ENCODE peak calls at places on chromosome 12, in eight cellular contexts. One of them, this sample, is unnamed.

GRCh38 chr12:99265648-99266047 is 381.9 kb upstream of the GARIN6 start:
- DNase-seq in nephron progenitor cell: no peak
- DNase-seq in neural crest cell: no peak
- DNase-seq in RWPE1: no peak
- DNase-seq in left ventricle myocardium inferior: no peak
- DNase-seq in A549: no peak
- DNase-seq in activated CD8-positive, alpha-beta T cell treated with anti-CD3 and anti-CD28 coated beads for 36 hours: no peak
- DNase-seq in CD4-positive, alpha-beta T cell: no peak
- DNase-seq in this sample: no peak

GRCh38 chr12:129200576-129200975 is 347.3 kb downstream of the GLT1D1 start:
- DNase-seq in RWPE1: no peak
- DNase-seq in neural crest cell: no peak
- DNase-seq in left ventricle myocardium inferior: no peak
- DNase-seq in A549: no peak
- DNase-seq in CD4-positive, alpha-beta T cell: no peak
- DNase-seq in activated CD8-positive, alpha-beta T cell treated with anti-CD3 and anti-CD28 coated beads for 36 hours: no peak
- DNase-seq in nephron progenitor cell: no peak
- DNase-seq in this sample: no peak

GRCh38 chr12:29148958-29149690 is at the start of gene FAR2:
- DNase-seq in activated CD8-positive, alpha-beta T cell treated with anti-CD3 and anti-CD28 coated beads for 36 hours: peak; percentile 58
- DNase-seq in RWPE1: no peak
- DNase-seq in nephron progenitor cell: peak; percentile 58
- DNase-seq in left ventricle myocardium inferior: peak; percentile 51
- DNase-seq in A549: peak; percentile 16
- DNase-seq in neural crest cell: peak; percentile 35
- DNase-seq in CD4-positive, alpha-beta T cell: no peak
- DNase-seq in this sample: peak; percentile 25

GRCh38 chr12:18383203-18383602 is 121.9 kb downstream of the PIK3C2G start:
- DNase-seq in nephron progenitor cell: no peak
- DNase-seq in activated CD8-positive, alpha-beta T cell treated with anti-CD3 and anti-CD28 coated beads for 36 hours: no peak
- DNase-seq in neural crest cell: no peak
- DNase-seq in CD4-positive, alpha-beta T cell: no peak
- DNase-seq in left ventricle myocardium inferior: no peak
- DNase-seq in RWPE1: peak; percentile 51
- DNase-seq in A549: peak; percentile 32
- DNase-seq in this sample: no peak

GRCh38 chr12:110641512-110641911 is 27.6 kb downstream of the TCTN1 start:
- DNase-seq in nephron progenitor cell: peak; percentile 38
- DNase-seq in RWPE1: no peak
- DNase-seq in neural crest cell: no peak
- DNase-seq in A549: no peak
- DNase-seq in CD4-positive, alpha-beta T cell: no peak
- DNase-seq in activated CD8-positive, alpha-beta T cell treated with anti-CD3 and anti-CD28 coated beads for 36 hours: no peak
- DNase-seq in left ventricle myocardium inferior: peak; percentile 34
- DNase-seq in this sample: no peak

GRCh38 chr12:14723763-14724162 is 27.4 kb upstream of the GUCY2C start:
- DNase-seq in A549: peak; percentile 12
- DNase-seq in neural crest cell: peak; percentile 14
- DNase-seq in activated CD8-positive, alpha-beta T cell treated with anti-CD3 and anti-CD28 coated beads for 36 hours: peak; percentile 70
- DNase-seq in left ventricle myocardium inferior: peak; percentile 37
- DNase-seq in CD4-positive, alpha-beta T cell: peak; percentile 45
- DNase-seq in nephron progenitor cell: no peak
- DNase-seq in RWPE1: no peak
- DNase-seq in this sample: peak; percentile 34

GRCh38 chr12:113465808-113466769 is 5.6 kb downstream of the LHX5 start:
- DNase-seq in A549: no peak
- DNase-seq in nephron progenitor cell: no peak
- DNase-seq in CD4-positive, alpha-beta T cell: no peak
- DNase-seq in RWPE1: no peak
- DNase-seq in activated CD8-positive, alpha-beta T cell treated with anti-CD3 and anti-CD28 coated beads for 36 hours: no peak
- DNase-seq in neural crest cell: no peak
- DNase-seq in left ventricle myocardium inferior: no peak
- DNase-seq in this sample: no peak

GRCh38 chr12:43113616-43114015 is 438.4 kb downstream of the ADAMTS20 start:
- DNase-seq in neural crest cell: no peak
- DNase-seq in RWPE1: no peak
- DNase-seq in activated CD8-positive, alpha-beta T cell treated with anti-CD3 and anti-CD28 coated beads for 36 hours: no peak
- DNase-seq in left ventricle myocardium inferior: no peak
- DNase-seq in nephron progenitor cell: no peak
- DNase-seq in CD4-positive, alpha-beta T cell: no peak
- DNase-seq in A549: no peak
- DNase-seq in this sample: no peak

GRCh38 chr12:86158956-86159355 is 97.2 kb downstream of the MGAT4C start:
- DNase-seq in RWPE1: no peak
- DNase-seq in nephron progenitor cell: no peak
- DNase-seq in A549: no peak
- DNase-seq in left ventricle myocardium inferior: no peak
- DNase-seq in activated CD8-positive, alpha-beta T cell treated with anti-CD3 and anti-CD28 coated beads for 36 hours: no peak
- DNase-seq in neural crest cell: no peak
- DNase-seq in CD4-positive, alpha-beta T cell: no peak
- DNase-seq in this sample: no peak

GRCh38 chr12:60684988-60685655 is 1089.3 kb downstream of the SLC16A7 start:
- DNase-seq in left ventricle myocardium inferior: no peak
- DNase-seq in A549: no peak
- DNase-seq in nephron progenitor cell: no peak
- DNase-seq in activated CD8-positive, alpha-beta T cell treated with anti-CD3 and anti-CD28 coated beads for 36 hours: no peak
- DNase-seq in neural crest cell: no peak
- DNase-seq in RWPE1: peak; percentile 5
- DNase-seq in CD4-positive, alpha-beta T cell: no peak
- DNase-seq in this sample: no peak

GRCh38 chr12:69239922-69240624 is 704 bp downstream of the CPSF6 start:
- DNase-seq in left ventricle myocardium inferior: peak; percentile 43
- DNase-seq in activated CD8-positive, alpha-beta T cell treated with anti-CD3 and anti-CD28 coated beads for 36 hours: peak; percentile 55
- DNase-seq in A549: peak; percentile 8
- DNase-seq in nephron progenitor cell: peak; percentile 67
- DNase-seq in RWPE1: peak; percentile 22
- DNase-seq in neural crest cell: peak; percentile 52
- DNase-seq in CD4-positive, alpha-beta T cell: peak; percentile 24
- DNase-seq in this sample: peak; percentile 48

GRCh38 chr12:7241404-7242005 is 52.0 kb downstream of the PEX5 start:
- DNase-seq in left ventricle myocardium inferior: no peak
- DNase-seq in activated CD8-positive, alpha-beta T cell treated with anti-CD3 and anti-CD28 coated beads for 36 hours: no peak
- DNase-seq in nephron progenitor cell: no peak
- DNase-seq in CD4-positive, alpha-beta T cell: no peak
- DNase-seq in RWPE1: peak; percentile 21
- DNase-seq in A549: no peak
- DNase-seq in neural crest cell: no peak
- DNase-seq in this sample: no peak

GRCh38 chr12:19397534-19397933 is 41.8 kb upstream of the AEBP2 start:
- DNase-seq in A549: no peak
- DNase-seq in RWPE1: peak; percentile 78
- DNase-seq in left ventricle myocardium inferior: no peak
- DNase-seq in activated CD8-positive, alpha-beta T cell treated with anti-CD3 and anti-CD28 coated beads for 36 hours: no peak
- DNase-seq in neural crest cell: no peak
- DNase-seq in nephron progenitor cell: no peak
- DNase-seq in CD4-positive, alpha-beta T cell: no peak
- DNase-seq in this sample: no peak

GRCh38 chr12:19402211-19402610 is 37.1 kb upstream of the AEBP2 start:
- DNase-seq in nephron progenitor cell: no peak
- DNase-seq in activated CD8-positive, alpha-beta T cell treated with anti-CD3 and anti-CD28 coated beads for 36 hours: no peak
- DNase-seq in neural crest cell: no peak
- DNase-seq in CD4-positive, alpha-beta T cell: no peak
- DNase-seq in left ventricle myocardium inferior: no peak
- DNase-seq in A549: no peak
- DNase-seq in RWPE1: no peak
- DNase-seq in this sample: no peak

GRCh38 chr12:19404232-19404880 is 34.9 kb upstream of the AEBP2 start:
- DNase-seq in neural crest cell: no peak
- DNase-seq in A549: no peak
- DNase-seq in RWPE1: no peak
- DNase-seq in CD4-positive, alpha-beta T cell: no peak
- DNase-seq in activated CD8-positive, alpha-beta T cell treated with anti-CD3 and anti-CD28 coated beads for 36 hours: peak; percentile 52
- DNase-seq in nephron progenitor cell: no peak
- DNase-seq in left ventricle myocardium inferior: no peak
- DNase-seq in this sample: peak; percentile 51

GRCh38 chr12:19398376-19399363 is 40.6 kb upstream of the AEBP2 start:
- DNase-seq in neural crest cell: no peak
- DNase-seq in left ventricle myocardium inferior: no peak
- DNase-seq in activated CD8-positive, alpha-beta T cell treated with anti-CD3 and anti-CD28 coated beads for 36 hours: no peak
- DNase-seq in CD4-positive, alpha-beta T cell: no peak
- DNase-seq in RWPE1: no peak
- DNase-seq in nephron progenitor cell: no peak
- DNase-seq in A549: no peak
- DNase-seq in this sample: no peak

DNA sequence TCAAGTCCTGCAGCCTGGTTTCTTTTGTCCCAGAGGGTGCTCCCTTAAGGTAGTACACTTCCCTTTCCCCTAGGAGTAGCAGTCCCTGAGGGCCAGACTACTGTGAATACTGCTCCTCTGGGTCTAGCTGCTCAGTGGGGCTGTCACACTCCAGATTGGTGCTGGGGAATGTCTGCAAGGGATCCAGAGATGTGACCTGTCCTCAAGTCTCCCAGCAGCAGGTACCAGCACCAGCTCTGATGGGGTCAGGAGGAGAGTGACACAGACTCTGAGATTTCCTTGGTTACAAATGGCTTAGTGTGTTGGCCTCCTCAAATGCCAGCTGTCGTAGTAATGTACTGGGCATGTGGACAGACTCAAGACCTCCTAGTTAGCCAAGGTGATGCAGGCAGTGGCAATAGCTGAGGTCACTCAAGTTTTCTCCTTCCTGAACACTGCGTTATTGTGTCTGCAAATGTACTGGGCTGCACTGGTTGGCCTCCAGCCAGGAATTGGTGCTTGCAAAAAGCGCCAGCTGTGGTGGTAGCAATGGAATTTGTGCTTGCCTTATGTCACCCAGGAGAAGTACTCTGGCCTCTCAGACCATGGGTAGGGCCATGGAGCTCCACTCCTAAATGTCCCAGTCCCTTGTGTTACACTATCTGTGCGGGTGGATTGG is 36.4 kb upstream of the AEBP2 start:
- DNase-seq in left ventricle myocardium inferior: peak; percentile 40
- DNase-seq in RWPE1: no peak
- DNase-seq in nephron progenitor cell: no peak
- DNase-seq in CD4-positive, alpha-beta T cell: no peak
- DNase-seq in neural crest cell: no peak
- DNase-seq in activated CD8-positive, alpha-beta T cell treated with anti-CD3 and anti-CD28 coated beads for 36 hours: no peak
- DNase-seq in A549: no peak
- DNase-seq in this sample: no peak
- TF ChIP-seq CTCF in left ventricle myocardium inferior: no peak
- TF ChIP-seq CTCF in RWPE1: no peak
- TF ChIP-seq CTCF in nephron progenitor cell: no peak
- TF ChIP-seq CTCF in CD4-positive, alpha-beta T cell: no peak
- TF ChIP-seq CTCF in neural crest cell: no peak
- TF ChIP-seq CTCF in activated CD8-positive, alpha-beta T cell treated with anti-CD3 and anti-CD28 coated beads for 36 hours: no peak
- TF ChIP-seq CTCF in A549: no peak
- TF ChIP-seq CTCF in this sample: no peak

DNA sequence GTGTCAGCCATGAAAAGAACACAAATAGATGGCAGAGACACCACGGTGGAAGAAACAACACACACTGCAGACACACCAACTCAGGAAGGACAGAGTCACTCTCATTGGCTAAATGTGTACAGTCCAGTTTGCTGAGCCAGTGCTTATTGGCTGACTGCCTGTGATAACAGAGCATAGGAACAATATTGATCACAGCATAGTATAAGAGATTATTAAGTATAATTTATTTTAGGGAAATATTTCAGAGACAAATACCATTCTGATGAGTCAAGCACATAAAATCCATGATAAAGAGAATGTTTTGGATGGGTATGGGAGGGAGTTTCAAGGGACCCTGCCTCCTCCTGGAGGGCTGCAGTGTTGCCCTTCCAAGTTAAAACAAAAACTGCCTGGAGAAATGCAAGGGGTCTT is 50.9 kb downstream of the BTG1 start:
- DNase-seq in left ventricle myocardium inferior: no peak
- DNase-seq in activated CD8-positive, alpha-beta T cell treated with anti-CD3 and anti-CD28 coated beads for 36 hours: no peak
- DNase-seq in nephron progenitor cell: no peak
- DNase-seq in A549: no peak
- DNase-seq in neural crest cell: no peak
- DNase-seq in RWPE1: peak; percentile 34
- DNase-seq in CD4-positive, alpha-beta T cell: no peak
- DNase-seq in this sample: no peak
- TF ChIP-seq CTCF in left ventricle myocardium inferior: no peak
- TF ChIP-seq CTCF in activated CD8-positive, alpha-beta T cell treated with anti-CD3 and anti-CD28 coated beads for 36 hours: no peak
- TF ChIP-seq CTCF in nephron progenitor cell: no peak
- TF ChIP-seq CTCF in A549: no peak
- TF ChIP-seq CTCF in neural crest cell: no peak
- TF ChIP-seq CTCF in RWPE1: no peak
- TF ChIP-seq CTCF in CD4-positive, alpha-beta T cell: no peak
- TF ChIP-seq CTCF in this sample: no peak

DNA sequence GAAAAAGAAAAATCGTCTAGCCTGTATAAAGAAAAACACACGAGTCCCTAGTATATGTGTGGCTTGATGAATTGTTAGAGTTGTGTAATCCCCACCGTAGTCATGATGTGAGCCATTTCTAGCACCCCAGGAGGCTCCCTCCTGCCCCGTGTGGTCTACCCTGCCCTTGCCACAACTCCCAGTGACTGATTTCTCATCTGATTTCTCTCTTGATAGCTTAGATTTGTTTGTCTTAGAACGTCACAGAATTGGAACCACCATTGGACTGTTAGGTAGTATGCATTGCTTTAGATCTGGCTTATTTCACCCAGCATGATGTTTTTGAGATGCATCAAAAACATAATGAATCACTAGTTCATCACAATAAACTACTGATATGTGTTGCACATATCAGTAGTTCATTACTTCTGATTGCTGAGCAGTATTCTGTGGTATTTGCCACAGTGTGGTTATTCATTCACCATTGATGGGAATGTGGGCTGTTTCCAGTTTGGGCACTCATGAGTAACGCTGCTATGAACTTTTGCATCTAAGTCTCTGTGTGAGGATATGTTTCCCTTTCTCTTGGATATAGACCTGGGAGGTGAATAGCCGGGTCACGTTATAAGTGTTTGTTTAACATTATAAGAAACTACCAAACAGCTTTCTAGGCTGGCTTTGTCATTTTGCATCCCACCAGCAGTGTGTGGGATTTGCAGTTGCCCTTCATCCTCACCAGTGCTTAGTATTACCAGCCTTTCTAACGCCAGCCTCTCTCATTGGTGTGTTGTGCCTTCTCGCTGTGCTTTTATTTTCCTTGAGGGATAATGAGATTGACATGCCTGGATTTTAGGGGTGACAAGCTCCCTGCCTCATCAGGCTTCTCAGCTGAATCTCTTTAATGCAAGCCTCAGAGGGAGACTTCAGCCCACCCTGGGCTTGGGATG is 31.9 kb upstream of the NCOR2 start:
- DNase-seq in A549: no peak
- DNase-seq in CD4-positive, alpha-beta T cell: no peak
- DNase-seq in RWPE1: no peak
- DNase-seq in neural crest cell: no peak
- DNase-seq in activated CD8-positive, alpha-beta T cell treated with anti-CD3 and anti-CD28 coated beads for 36 hours: peak; percentile 32
- DNase-seq in left ventricle myocardium inferior: no peak
- DNase-seq in nephron progenitor cell: no peak
- DNase-seq in this sample: no peak
- TF ChIP-seq CTCF in A549: no peak
- TF ChIP-seq CTCF in CD4-positive, alpha-beta T cell: no peak
- TF ChIP-seq CTCF in RWPE1: no peak
- TF ChIP-seq CTCF in neural crest cell: no peak
- TF ChIP-seq CTCF in activated CD8-positive, alpha-beta T cell treated with anti-CD3 and anti-CD28 coated beads for 36 hours: no peak
- TF ChIP-seq CTCF in left ventricle myocardium inferior: no peak
- TF ChIP-seq CTCF in nephron progenitor cell: no peak
- TF ChIP-seq CTCF in this sample: no peak

DNA sequence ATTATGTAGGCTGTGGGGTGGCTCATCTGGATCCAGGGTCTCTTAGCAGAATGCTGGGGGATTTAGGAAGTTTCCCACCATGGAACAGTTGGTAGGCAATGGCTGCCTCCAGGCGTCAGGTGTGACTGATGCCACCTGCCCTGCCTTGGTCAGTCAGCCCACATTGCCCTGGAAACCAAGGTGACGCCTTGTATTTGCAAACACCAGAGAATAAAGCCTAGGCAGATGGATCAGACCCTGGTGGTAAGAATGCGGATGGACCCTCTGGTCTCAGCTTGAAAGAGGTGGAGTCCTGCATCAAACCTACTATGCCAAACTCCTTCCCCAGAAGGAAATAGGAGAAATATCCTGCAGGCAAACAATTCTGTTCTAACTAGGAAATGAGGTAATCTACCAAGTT is 38.2 kb downstream of the NCKAP5L start:
- DNase-seq in RWPE1: no peak
- DNase-seq in CD4-positive, alpha-beta T cell: no peak
- DNase-seq in left ventricle myocardium inferior: no peak
- DNase-seq in activated CD8-positive, alpha-beta T cell treated with anti-CD3 and anti-CD28 coated beads for 36 hours: no peak
- DNase-seq in A549: peak; percentile 28
- DNase-seq in nephron progenitor cell: no peak
- DNase-seq in neural crest cell: no peak
- DNase-seq in this sample: no peak
- TF ChIP-seq CTCF in RWPE1: no peak
- TF ChIP-seq CTCF in CD4-positive, alpha-beta T cell: no peak
- TF ChIP-seq CTCF in left ventricle myocardium inferior: no peak
- TF ChIP-seq CTCF in activated CD8-positive, alpha-beta T cell treated with anti-CD3 and anti-CD28 coated beads for 36 hours: no peak
- TF ChIP-seq CTCF in A549: no peak
- TF ChIP-seq CTCF in nephron progenitor cell: no peak
- TF ChIP-seq CTCF in neural crest cell: peak; percentile 39
- TF ChIP-seq CTCF in this sample: no peak